ENCODE peak calls at places on chromosomes 1 and 21, in seven cellular contexts. M is fibroblast of pulmonary artery, D is foreskin fibroblast, Z is heart right ventricle, E is GM23338, L is transverse colon, G is MCF 10A. H is an unnamed sample.

GRCh38 chr1:54220004-54220811 is 20.2 kb downstream of the MRPL37 start:
- DNase-seq in Z (peak; percentile 68), M (peak; percentile 58), L (no peak), E (no peak), G (no peak), D (peak; percentile 74), H (no peak)

GRCh38 chr21:32480381-32480780 is 67.9 kb downstream of the EVA1C start:
- DNase-seq in M (no peak), Z (no peak), G (no peak), E (no peak), L (no peak), D (no peak), H (no peak)

GRCh38 chr1:42934111-42934510 is 24.6 kb downstream of the SLC2A1 start:
- DNase-seq in L (no peak), D (no peak), E (no peak), M (no peak), Z (no peak), G (no peak), H (no peak)

GRCh38 chr1:104593418-104594187 is 843.9 kb downstream of the AMY1C start:
- DNase-seq in Z (no peak), L (no peak), M (no peak), D (no peak), E (peak; percentile 13), G (no peak), H (no peak)

GRCh38 chr1:218779341-218779831 is 394.3 kb upstream of the LYPLAL1 start:
- DNase-seq in Z (no peak), E (no peak), L (no peak), D (peak; percentile 11), G (no peak), M (no peak), H (no peak)

GRCh38 chr1:226639631-226640061 is 91.1 kb downstream of the STUM start:
- DNase-seq in E (no peak), G (no peak), Z (no peak), D (no peak), L (no peak), M (no peak), H (no peak)

GRCh38 chr1:172609528-172609927 is 49.4 kb upstream of the FASLG start:
- DNase-seq in E (peak; percentile 38), M (peak; percentile 42), G (peak; percentile 40), D (no peak), L (no peak), Z (no peak), H (no peak)

GRCh38 chr21:41630917-41631316 is 123.0 kb upstream of the TMPRSS2 start:
- DNase-seq in L (no peak), G (peak; percentile 31), Z (no peak), D (no peak), M (no peak), E (no peak), H (no peak)

GRCh38 chr1:17829579-17829978 is 74.4 kb downstream of the ACTL8 start:
- DNase-seq in D (no peak), Z (peak; percentile 57), M (no peak), E (no peak), G (no peak), L (no peak), H (no peak)

GRCh38 chr1:50793521-50793920 is 166.5 kb downstream of the FAF1 start:
- DNase-seq in M (no peak), E (no peak), Z (no peak), D (no peak), L (no peak), G (no peak), H (no peak)

GRCh38 chr1:63775418-63776127 is 1.8 kb downstream of the ROR1 start:
- DNase-seq in M (no peak), G (peak; percentile 20), E (no peak), Z (no peak), D (no peak), L (no peak), H (no peak)

GRCh38 chr1:223010552-223011229 is 132.4 kb downstream of the TLR5 start:
- DNase-seq in M (no peak), D (no peak), Z (no peak), E (peak; percentile 53), L (no peak), G (no peak), H (no peak)

GRCh38 chr1:218480137-218480536 is 135.0 kb downstream of the TGFB2 start:
- DNase-seq in Z (peak; percentile 50), E (no peak), G (peak; percentile 87), M (peak; percentile 92), L (no peak), D (peak; percentile 84), H (no peak)

GRCh38 chr1:51829058-51829457 is 49.5 kb downstream of the NRDC start:
- DNase-seq in E (no peak), Z (no peak), G (peak; percentile 63), M (no peak), D (no peak), L (no peak), H (no peak)

GRCh38 chr1:25204797-25205441 is 27.4 kb downstream of the SYF2 start:
- DNase-seq in D (peak; percentile 18), G (peak; percentile 51), L (no peak), E (peak; percentile 83), Z (no peak), M (peak; percentile 70), H (no peak)

GRCh38 chr1:221439008-221439733 is 302.7 kb downstream of the DUSP10 start:
- DNase-seq in E (no peak), M (peak; percentile 72), D (peak; percentile 88), L (no peak), Z (no peak), G (peak; percentile 98), H (no peak)

GRCh38 chr1:221439734-221440436 is 302.0 kb downstream of the DUSP10 start:
- DNase-seq in M (peak; percentile 94), G (peak; percentile 95), Z (peak; percentile 3), E (no peak), L (no peak), D (peak; percentile 87), H (peak; percentile 85)

GRCh38 chr1:221437924-221438323 is 304.0 kb downstream of the DUSP10 start:
- DNase-seq in Z (no peak), D (peak; percentile 34), L (no peak), G (no peak), E (no peak), M (peak; percentile 56), H (no peak)

GRCh38 chr1:221435510-221435909 is 306.4 kb downstream of the DUSP10 start:
- DNase-seq in E (peak; percentile 76), Z (no peak), L (no peak), D (peak; percentile 45), G (peak; percentile 80), M (peak; percentile 83), H (no peak)

GRCh38 chr1:221437171-221437570 is 304.7 kb downstream of the DUSP10 start:
- DNase-seq in G (no peak), D (no peak), Z (no peak), E (no peak), M (peak; percentile 32), L (no peak), H (no peak)
- TF ChIP-seq CTCF in G (no peak), D (no peak), Z (no peak), E (no peak), M (no peak), L (no peak), H (no peak)

GRCh38 chr1:164764333-164764732 is 205.3 kb downstream of the PBX1 start:
- DNase-seq in D (no peak), M (no peak), Z (no peak), E (no peak), G (no peak), L (no peak), H (no peak)
- TF ChIP-seq CTCF in D (no peak), M (no peak), Z (no peak), E (no peak), G (no peak), L (no peak), H (no peak)

DNA sequence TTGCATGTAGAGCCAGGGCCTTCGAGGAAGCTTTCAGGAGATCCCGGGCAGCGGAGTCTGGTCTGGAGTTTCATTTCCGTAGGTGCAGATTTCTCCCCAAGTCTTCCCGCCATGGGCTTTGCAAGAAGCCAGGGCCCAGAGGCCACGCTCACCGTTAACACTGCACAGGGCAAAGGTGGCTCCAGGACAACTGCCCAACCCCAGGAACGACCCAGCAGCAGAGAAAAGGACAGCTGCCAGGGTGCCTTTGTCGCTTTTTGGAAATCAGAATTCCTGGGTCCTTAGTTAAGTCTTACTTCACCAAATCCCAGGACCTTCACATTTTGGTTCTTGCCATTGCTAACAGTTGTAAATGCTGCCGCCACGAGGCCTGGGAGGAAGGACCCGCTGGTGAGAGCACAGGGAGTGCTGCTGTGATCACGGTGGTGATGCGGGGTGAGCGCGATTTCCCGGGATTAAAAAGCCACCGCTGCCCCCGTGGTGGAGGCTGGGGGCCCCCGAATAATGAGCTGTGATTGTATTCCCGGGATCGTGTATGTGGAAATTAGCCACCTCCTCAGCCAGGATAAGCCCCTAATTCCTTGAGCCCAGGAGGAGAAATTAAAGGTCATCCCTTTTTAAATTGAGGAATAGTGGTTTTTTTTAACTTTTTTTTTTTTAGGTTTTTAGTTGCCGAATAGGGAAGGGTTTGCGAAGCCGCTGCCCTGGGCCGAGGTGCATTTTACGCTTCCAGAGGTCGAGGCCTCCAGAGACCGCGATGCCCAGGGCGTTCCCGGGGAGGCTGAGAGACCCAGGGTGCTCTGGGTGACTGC is 8.2 kb downstream of the SIM2 start:
- DNase-seq in D (no peak), L (no peak), G (no peak), E (peak; percentile 64), Z (no peak), M (peak; percentile 29), H (no peak)
- TF ChIP-seq CTCF in D (no peak), L (no peak), G (no peak), E (peak; percentile 13), Z (peak; percentile 11), M (peak; percentile 12), H (no peak)

GRCh38 chr1:203140076-203140475 is 12.6 kb downstream of the ADORA1 start:
- DNase-seq in L (no peak), Z (no peak), D (no peak), G (no peak), E (no peak), M (no peak), H (no peak)

GRCh38 chr1:203137324-203137723 is 9.8 kb downstream of the ADORA1 start:
- DNase-seq in M (no peak), E (no peak), D (no peak), L (no peak), Z (no peak), G (no peak), H (no peak)

GRCh38 chr1:203135636-203136305 is 8.2 kb downstream of the ADORA1 start:
- DNase-seq in E (no peak), M (no peak), Z (no peak), G (peak; percentile 49), L (no peak), D (no peak), H (no peak)

GRCh38 chr1:203133969-203134725 is 6.6 kb downstream of the ADORA1 start:
- DNase-seq in Z (no peak), E (peak; percentile 12), L (peak; percentile 23), D (no peak), G (peak; percentile 89), M (peak; percentile 93), H (no peak)

DNA sequence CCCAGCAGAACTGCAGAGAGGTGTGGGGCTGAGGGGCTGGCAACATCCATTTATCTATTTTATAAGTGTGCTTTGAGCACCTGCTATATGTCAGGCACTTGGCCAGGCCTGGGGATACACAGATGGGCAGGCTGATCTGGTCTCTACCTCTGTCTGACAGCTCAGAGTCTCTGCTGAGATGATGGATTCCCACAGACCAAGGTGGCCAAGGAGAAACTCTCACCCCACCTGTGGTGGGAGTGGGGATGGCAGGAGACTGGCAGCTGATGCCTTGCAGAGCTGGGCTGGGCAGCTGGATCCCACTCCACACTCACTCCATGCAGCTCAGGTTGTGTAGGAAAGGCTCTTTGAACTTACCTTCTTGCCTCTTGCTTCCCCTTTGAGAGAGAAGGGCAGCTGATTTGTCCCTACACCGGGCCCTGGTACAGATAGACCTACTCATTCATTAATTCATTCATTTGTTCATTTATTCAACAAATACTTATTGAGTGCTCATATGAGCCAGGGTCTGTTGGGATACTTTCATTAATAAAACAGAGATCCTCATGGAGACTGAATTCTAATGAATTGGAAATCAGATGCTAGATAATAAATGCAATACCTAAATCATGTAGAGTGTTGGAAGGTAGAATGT is 9.0 kb downstream of the ADORA1 start:
- DNase-seq in M (no peak), E (peak; percentile 19), D (no peak), L (no peak), G (peak; percentile 36), Z (no peak), H (no peak)
- TF ChIP-seq CTCF in M (no peak), E (no peak), D (no peak), L (no peak), G (peak; percentile 27), Z (no peak), H (no peak)